ENCODE peak calls at places on chromosome 15, in ten cellular contexts. R, K, D, U, X, Z, H, T, S and W are unnamed samples.

GRCh38 chr15:52783929-52784798 is 6.0 kb downstream of the ONECUT1 start:
- DNase-seq in S (peak; percentile 72), Z (peak; percentile 8), T (no peak), K (no peak), X (no peak), U (peak; percentile 66), H (peak; percentile 80), D (peak; percentile 74), R (no peak), W (no peak)

GRCh38 chr15:73361331-73361730 is 7.4 kb downstream of the HCN4 start:
- DNase-seq in K (no peak), X (no peak), Z (no peak), T (no peak), D (no peak), H (no peak), U (no peak), S (no peak), R (no peak), W (no peak)

GRCh38 chr15:34185666-34186065 is 24.2 kb downstream of the KATNBL1 start:
- DNase-seq in H (no peak), X (no peak), K (no peak), D (no peak), U (no peak), S (no peak), Z (no peak), R (no peak), T (no peak), W (no peak)

GRCh38 chr15:33030315-33030714 is 164.2 kb downstream of the FMN1 start:
- DNase-seq in H (no peak), S (no peak), K (no peak), T (no peak), U (no peak), R (no peak), X (no peak), D (no peak), Z (no peak), W (no peak)

GRCh38 chr15:84598250-84598649 is 2.6 kb upstream of the ZSCAN2 start:
- DNase-seq in R (no peak), X (no peak), U (no peak), H (no peak), D (no peak), S (no peak), Z (peak; percentile 16), K (peak; percentile 81), T (no peak), W (no peak)

GRCh38 chr15:89112341-89112971 is 24.2 kb downstream of the ABHD2 start:
- DNase-seq in T (peak; percentile 47), U (no peak), X (peak; percentile 51), S (peak; percentile 70), R (peak; percentile 76), K (peak; percentile 87), H (no peak), Z (no peak), D (no peak), W (no peak)

GRCh38 chr15:51390932-51391432 is 49.5 kb downstream of the GLDN start:
- DNase-seq in S (no peak), U (no peak), K (no peak), T (no peak), R (no peak), H (peak; percentile 67), D (no peak), X (no peak), Z (no peak), W (no peak)

GRCh38 chr15:31256385-31257265 is 70.0 kb upstream of the KLF13 start:
- DNase-seq in S (no peak), K (peak; percentile 88), T (no peak), Z (no peak), D (no peak), X (no peak), R (peak; percentile 20), U (peak; percentile 55), H (no peak), W (no peak)

GRCh38 chr15:47743385-47743784 is 26.1 kb downstream of the SEMA6D start:
- DNase-seq in U (no peak), S (no peak), K (no peak), R (no peak), Z (no peak), H (no peak), D (no peak), T (no peak), X (no peak), W (no peak)

GRCh38 chr15:89406756-89407650 is 72.4 kb upstream of the POLG start:
- DNase-seq in D (no peak), R (no peak), S (no peak), X (no peak), U (no peak), Z (no peak), H (peak; percentile 66), K (no peak), T (no peak), W (no peak)

GRCh38 chr15:50257924-50258323 is 7.6 kb downstream of the HDC start:
- DNase-seq in Z (no peak), T (no peak), X (no peak), R (no peak), U (no peak), H (no peak), D (no peak), K (no peak), S (no peak), W (no peak)

GRCh38 chr15:83206971-83207621 is 527 bp downstream of the HDGFL3 start:
- DNase-seq in T (no peak), R (peak; percentile 19), K (peak; percentile 8), S (peak; percentile 25), Z (no peak), D (peak; percentile 68), U (peak; percentile 75), H (peak; percentile 41), X (peak; percentile 24), W (peak; percentile 87)

GRCh38 chr15:39404767-39405173 is 176.1 kb upstream of the THBS1 start:
- DNase-seq in D (no peak), S (no peak), Z (no peak), H (no peak), U (no peak), T (no peak), X (no peak), R (no peak), K (no peak), W (no peak)

GRCh38 chr15:48323294-48323693 is 7.9 kb upstream of the DUT start:
- DNase-seq in R (no peak), U (no peak), D (no peak), H (no peak), X (no peak), Z (no peak), T (no peak), K (no peak), S (no peak), W (no peak)

GRCh38 chr15:99017322-99017701 is 9.7 kb upstream of the PGPEP1L start:
- DNase-seq in T (no peak), R (no peak), D (no peak), U (no peak), X (no peak), Z (no peak), H (no peak), S (no peak), K (no peak), W (no peak)

GRCh38 chr15:64006642-64007041 is 39.6 kb downstream of the DAPK2 start:
- DNase-seq in R (peak; percentile 58), X (no peak), Z (no peak), D (no peak), H (no peak), T (peak; percentile 91), S (no peak), U (no peak), K (no peak), W (no peak)
- TF ChIP-seq CTCF in R (no peak), X (no peak), Z (no peak), D (no peak), H (no peak), T (no peak), S (no peak), U (no peak), K (no peak), W (no peak)

GRCh38 chr15:90412356-90413194 is 24.5 kb downstream of the IQGAP1 start:
- DNase-seq in R (peak; percentile 66), T (peak; percentile 43), K (no peak), X (no peak), S (peak; percentile 20), Z (no peak), H (peak; percentile 60), U (no peak), D (no peak), W (no peak)
- H3K4me1 ChIP-seq in R (peaks cover 46% of the 10 kb centered on the region), T (peaks cover 59% of the 10 kb centered on the region), K (peaks cover 12% of the 10 kb centered on the region), X (peaks cover 55% of the 10 kb centered on the region), S (peaks cover 44% of the 10 kb centered on the region), Z (peaks cover 47% of the 10 kb centered on the region), H (peaks cover 17% of the 10 kb centered on the region), U (peaks cover 60% of the 10 kb centered on the region), D (no peaks in the 10 kb centered on the region), W (peaks cover 79% of the 10 kb centered on the region)

GRCh38 chr15:25057574-25057973 is 102.8 kb downstream of the SNRPN start:
- DNase-seq in H (peak; percentile 12), U (no peak), T (peak; percentile 1), S (no peak), K (no peak), R (no peak), D (no peak), X (peak; percentile 1), Z (no peak), W (no peak)
- H3K9me3 ChIP-seq in H (peaks cover 92% of the 10 kb centered on the region), U (peaks cover 99% of the 10 kb centered on the region), T (peaks cover 78% of the 10 kb centered on the region), S (peaks cover 100% of the 10 kb centered on the region), K (no peaks in the 10 kb centered on the region), R (peaks cover 78% of the 10 kb centered on the region), D (peaks cover 43% of the 10 kb centered on the region), X (peaks cover 100% of the 10 kb centered on the region), Z (peaks cover 97% of the 10 kb centered on the region), W (no peaks in the 10 kb centered on the region)

GRCh38 chr15:85730001-85730820 is 64.5 kb downstream of the KLHL25 start:
- DNase-seq in X (peak; percentile 60), S (peak; percentile 43), U (no peak), H (no peak), D (peak; percentile 54), Z (peak; percentile 30), K (peak; percentile 50), T (no peak), R (no peak), W (no peak)
- TF ChIP-seq CTCF in X (peak; percentile 55), S (peak; percentile 39), U (peak; percentile 73), H (peak; percentile 81), D (peak; percentile 82), Z (peak; percentile 81), K (peak; percentile 77), T (peak; percentile 74), R (peak; percentile 84), W (peak; percentile 75)

DNA sequence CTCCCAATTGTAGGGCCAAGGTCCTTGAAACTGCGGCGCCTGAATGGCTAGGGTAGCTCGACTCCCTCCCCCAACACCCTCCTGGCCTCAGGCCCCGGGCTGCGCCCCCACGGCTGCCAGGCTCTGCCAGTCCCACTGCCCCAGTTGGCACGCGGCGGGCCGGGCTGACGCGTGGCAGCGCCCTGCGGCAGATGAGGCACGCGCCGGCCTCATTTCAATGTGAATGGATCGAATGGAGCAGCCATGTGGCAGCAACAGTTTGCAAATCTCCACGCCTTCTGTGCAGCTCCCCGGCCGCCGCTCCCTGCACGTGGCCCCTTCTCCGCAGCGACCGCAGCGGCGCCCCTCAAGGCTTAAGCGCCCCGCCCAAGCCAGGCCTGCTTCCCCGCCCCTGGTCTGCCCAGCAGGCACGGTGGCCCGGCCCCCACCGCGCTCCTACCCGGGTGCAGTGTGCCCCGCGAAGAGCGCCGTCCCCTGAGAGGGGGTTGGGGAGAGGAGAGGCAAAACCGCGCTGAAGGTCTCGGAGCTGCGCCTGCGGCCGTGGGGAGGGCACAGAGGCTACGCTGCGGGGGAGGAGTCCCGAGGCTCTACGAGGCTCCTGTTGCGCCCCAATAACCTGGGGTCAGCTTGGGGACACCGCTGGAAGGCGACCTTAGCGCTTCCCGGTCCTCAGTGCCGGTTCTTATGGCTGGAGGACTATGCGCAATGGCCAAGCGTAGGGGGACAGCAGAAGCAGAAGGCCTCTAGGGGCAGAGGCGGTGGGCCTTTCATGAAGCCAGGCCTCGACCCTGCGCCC is 3.1 kb upstream of the DLL4 start:
- DNase-seq in T (no peak), Z (no peak), K (no peak), U (no peak), D (no peak), H (peak; percentile 70), R (peak; percentile 51), S (no peak), X (no peak), W (peak; percentile 80)
- H3K4me1 ChIP-seq in T (peaks cover 65% of the 10 kb centered on the region), Z (peaks cover 54% of the 10 kb centered on the region), K (peaks cover 7% of the 10 kb centered on the region), U (peaks cover 51% of the 10 kb centered on the region), D (no peaks in the 10 kb centered on the region), H (peaks cover 3% of the 10 kb centered on the region), R (peaks cover 72% of the 10 kb centered on the region), S (peaks cover 56% of the 10 kb centered on the region), X (peaks cover 63% of the 10 kb centered on the region), W (peaks cover 24% of the 10 kb centered on the region)